ENCODE peak calls at places on chromosomes 7 and 10, in five cellular contexts. X is hepatocyte, B is astrocyte, K is right lobe of liver, H is heart right ventricle. U is an unnamed sample.
A peak's percentile ranks its signal among the peaks of the same experiment; 100 is the strongest.

GRCh38 chr7:37304926-37305325 is 143.7 kb downstream of the ELMO1 start:
- DNase-seq in X (no peak), B (no peak), K (no peak), H (no peak), U (no peak)

GRCh38 chr10:113060221-113061053 is 110.4 kb downstream of the TCF7L2 start:
- DNase-seq in X (peak; percentile 52), B (no peak), K (no peak), H (peak; percentile 40), U (no peak)

GRCh38 chr7:130486963-130487324 is 4.9 kb upstream of the MEST start:
- DNase-seq in X (no peak), B (no peak), K (no peak), H (no peak), U (no peak)

GRCh38 chr7:56099653-56100052 is 6.6 kb downstream of the CHCHD2 start:
- DNase-seq in X (no peak), B (no peak), K (no peak), H (no peak), U (no peak)

GRCh38 chr7:66539948-66540375 is 88.7 kb upstream of the KCTD7 start:
- DNase-seq in X (no peak), B (no peak), K (no peak), H (no peak), U (no peak)

GRCh38 chr7:148865283-148865682 is 18.8 kb downstream of the EZH2 start:
- DNase-seq in X (no peak), B (no peak), K (no peak), H (no peak), U (no peak)

GRCh38 chr10:5540080-5540479 is 15.3 kb downstream of the CALML3 start:
- DNase-seq in X (no peak), B (no peak), K (no peak), H (no peak), U (no peak)

GRCh38 chr7:47008461-47008860 is 573.5 kb downstream of the TNS3 start:
- DNase-seq in X (no peak), B (peak; percentile 2), K (no peak), H (no peak), U (no peak)

GRCh38 chr10:8331387-8331786 is 276.9 kb downstream of the GATA3 start:
- DNase-seq in X (no peak), B (no peak), K (no peak), H (no peak), U (no peak)

GRCh38 chr10:21398549-21399345 is 126.7 kb downstream of the SKIDA1 start:
- DNase-seq in X (no peak), B (peak; percentile 74), K (no peak), H (no peak), U (no peak)

GRCh38 chr10:29440981-29441380 is 152.1 kb downstream of the LYZL1 start:
- DNase-seq in X (no peak), B (no peak), K (no peak), H (no peak), U (no peak)
- H3K4me1 ChIP-seq in X (no peaks in the 10 kb centered on the region), B (no peaks in the 10 kb centered on the region), K (no peaks in the 10 kb centered on the region), H (no peaks in the 10 kb centered on the region), U (peaks cover 17% of the 10 kb centered on the region)

GRCh38 chr10:110634527-110635209 is 9.5 kb upstream of the RBM20 start:
- DNase-seq in X (no peak), B (no peak), K (no peak), H (peak; percentile 66), U (no peak)
- H3K4me3 ChIP-seq in X (no peak overlapping the region), B (no peak overlapping the region), K (no peak overlapping the region), H (no peak overlapping the region), U (no peak overlapping the region)

GRCh38 chr10:103653581-103654020 is 160.1 kb downstream of the NEURL1 start:
- DNase-seq in X (no peak), B (no peak), K (peak; percentile 53), H (no peak), U (no peak)

GRCh38 chr10:103649654-103650423 is 156.3 kb downstream of the NEURL1 start:
- DNase-seq in X (no peak), B (no peak), K (no peak), H (no peak), U (no peak)

GRCh38 chr10:103652599-103653281 is 159.2 kb downstream of the NEURL1 start:
- DNase-seq in X (no peak), B (no peak), K (peak; percentile 59), H (no peak), U (no peak)

GRCh38 chr10:103648951-103649532 is 155.5 kb downstream of the NEURL1 start:
- DNase-seq in X (no peak), B (peak; percentile 74), K (peak; percentile 90), H (no peak), U (no peak)

GRCh38 chr10:103651783-103652476 is 158.4 kb downstream of the NEURL1 start:
- DNase-seq in X (no peak), B (no peak), K (peak; percentile 89), H (peak; percentile 64), U (no peak)
- H3K27ac ChIP-seq in X (peak overlapping the region; percentile 30), B (no peak overlapping the region), K (peak overlapping the region; percentile 94), H (peak overlapping the region; percentile 35), U (no peak overlapping the region)

GRCh38 chr10:90604636-90605035 is 253.2 kb downstream of the HTR7 start:
- DNase-seq in X (no peak), B (peak; percentile 12), K (no peak), H (no peak), U (no peak)

GRCh38 chr10:90605506-90605905 is 252.3 kb downstream of the HTR7 start:
- DNase-seq in X (no peak), B (no peak), K (no peak), H (no peak), U (no peak)

GRCh38 chr10:90598513-90598912 is 259.3 kb downstream of the HTR7 start:
- DNase-seq in X (no peak), B (no peak), K (no peak), H (no peak), U (no peak)

DNA sequence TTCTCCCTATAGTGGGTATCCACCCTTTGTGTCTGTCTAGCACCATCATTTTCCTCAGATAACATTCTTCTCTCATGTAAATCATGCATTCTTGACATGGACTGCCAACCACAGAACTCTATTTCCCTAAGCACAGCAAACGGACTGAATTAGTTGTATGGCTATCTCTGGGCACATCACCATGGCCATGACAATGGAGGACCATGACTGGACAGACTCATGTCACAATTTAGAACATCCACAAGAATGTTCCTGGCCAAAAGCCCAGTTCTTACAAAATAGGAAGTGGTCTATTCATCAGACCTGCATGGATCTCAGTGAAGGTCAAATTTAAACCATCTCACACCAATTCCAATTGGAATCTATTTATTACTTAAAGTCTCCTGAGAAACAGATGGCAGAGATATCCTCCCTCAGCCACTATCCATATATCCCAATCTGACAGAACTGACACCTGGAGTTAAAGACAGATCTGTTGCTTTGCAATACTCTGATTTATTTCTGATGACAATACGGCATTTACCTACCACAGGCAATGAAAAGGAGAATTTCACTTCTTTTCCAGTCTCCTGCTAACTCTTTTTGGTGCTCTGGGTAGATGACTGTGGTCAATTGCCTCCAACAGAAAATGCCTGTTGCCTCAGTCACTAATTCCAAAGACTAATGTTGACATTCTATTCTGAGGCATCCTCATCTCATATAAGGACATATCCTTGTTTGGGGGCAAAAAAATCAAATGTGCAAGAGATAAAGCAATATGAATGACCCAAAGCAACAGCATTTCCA is 254.8 kb downstream of the HTR7 start:
- DNase-seq in X (no peak), B (peak; percentile 74), K (no peak), H (no peak), U (no peak)
- H3K4me1 ChIP-seq in X (no peaks in the 10 kb centered on the region), B (no peaks in the 10 kb centered on the region), K (no peaks in the 10 kb centered on the region), H (no peaks in the 10 kb centered on the region), U (peaks cover 9% of the 10 kb centered on the region)

GRCh38 chr7:25821225-25821624 is 330.8 kb upstream of the NFE2L3 start:
- DNase-seq in X (no peak), B (no peak), K (no peak), H (no peak), U (no peak)
- H3K4me3 ChIP-seq in X (no peak overlapping the region), B (no peak overlapping the region), K (no peak overlapping the region), H (no peak overlapping the region), U (no peak overlapping the region)

GRCh38 chr7:44956157-44956766 is 22.6 kb downstream of the MYO1G start:
- DNase-seq in X (no peak), B (no peak), K (no peak), H (no peak), U (no peak)

GRCh38 chr7:44959433-44959951 is 19.3 kb downstream of the MYO1G start:
- DNase-seq in X (no peak), B (no peak), K (no peak), H (no peak), U (peak; percentile 34)

GRCh38 chr7:44953156-44953555 is 25.7 kb downstream of the MYO1G start:
- DNase-seq in X (no peak), B (no peak), K (no peak), H (no peak), U (no peak)

GRCh38 chr7:44958645-44959344 is 20.0 kb downstream of the MYO1G start:
- DNase-seq in X (no peak), B (no peak), K (no peak), H (no peak), U (no peak)

GRCh38 chr7:44955733-44956132 is 23.1 kb downstream of the MYO1G start:
- DNase-seq in X (no peak), B (no peak), K (no peak), H (no peak), U (no peak)
- H3K27ac ChIP-seq in X (no peak overlapping the region), B (no peak overlapping the region), K (no peak overlapping the region), H (no peak overlapping the region), U (no peak overlapping the region)

DNA sequence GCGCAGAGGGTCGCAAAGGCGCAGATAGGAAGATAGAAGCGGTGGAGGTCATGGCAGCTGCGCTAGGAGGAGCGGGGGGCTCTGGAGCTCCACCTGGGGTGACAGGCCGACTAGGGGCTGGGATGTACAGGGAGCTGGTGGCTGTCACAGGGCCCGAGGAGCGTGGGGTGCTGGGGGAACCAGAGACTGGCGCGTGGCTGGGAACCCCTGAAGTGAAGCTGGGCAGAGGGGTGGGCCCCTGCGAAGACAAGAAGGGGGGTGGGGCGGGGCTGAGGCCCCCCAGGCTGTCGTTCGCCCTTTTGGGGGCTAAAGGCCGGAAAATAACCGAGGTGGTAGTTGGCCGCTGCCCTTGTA is 6.6 kb upstream of the MYOZ1 start:
- DNase-seq in X (no peak), B (no peak), K (no peak), H (no peak), U (no peak)
- H3K4me1 ChIP-seq in X (peaks cover 10% of the 10 kb centered on the region), B (peaks cover 33% of the 10 kb centered on the region), K (peaks cover 5% of the 10 kb centered on the region), H (peaks cover 28% of the 10 kb centered on the region), U (no peaks in the 10 kb centered on the region)

U was measured in RWPE2.